ENCODE peak calls at places on chromosome 13, in nine cellular contexts. M, P, S, I, O, G, V, Y and T are unnamed samples.

GRCh38 chr13:106496072-106496997 is 39.1 kb downstream of the EFNB2 start:
- DNase-seq in V (no peak), G (no peak), O (no peak), Y (no peak), S (no peak), M (peak), P (no peak), I (no peak), T (no peak)

GRCh38 chr13:113665582-113666323 is 1.3 kb upstream of the GRK1 start:
- DNase-seq in P (no peak), G (no peak), V (no peak), S (no peak), M (no peak), Y (no peak), O (no peak), I (no peak), T (no peak)

GRCh38 chr13:110329798-110330461 is 22.8 kb downstream of the COL4A2 start:
- DNase-seq in I (no peak), V (no peak), M (no peak), O (no peak), P (no peak), S (no peak), G (no peak), Y (no peak), T (no peak)

GRCh38 chr13:28636677-28637317 is 22.1 kb upstream of the POMP start:
- DNase-seq in O (peak), I (peak), Y (peak), S (peak), G (peak), P (peak), V (peak), M (peak), T (peak)

GRCh38 chr13:73970413-73971055 is 163.7 kb downstream of the KLF12 start:
- DNase-seq in Y (no peak), I (no peak), P (no peak), V (no peak), G (no peak), O (no peak), S (no peak), M (no peak), T (no peak)

GRCh38 chr13:36076211-36076610 is 55.0 kb downstream of the DCLK1 start:
- DNase-seq in I (no peak), M (no peak), S (no peak), V (no peak), G (no peak), Y (no peak), P (no peak), O (no peak), T (no peak)

GRCh38 chr13:25783480-25784081 is 268.2 kb downstream of the SHISA2 start:
- DNase-seq in M (no peak), V (no peak), S (no peak), G (no peak), O (no peak), Y (no peak), I (no peak), P (no peak), T (no peak)

GRCh38 chr13:46871557-46871956 is 25.3 kb downstream of the HTR2A start:
- DNase-seq in S (no peak), Y (no peak), M (no peak), I (no peak), G (no peak), P (no peak), V (no peak), O (no peak), T (no peak)

GRCh38 chr13:40966298-40966697 is 52.8 kb downstream of the ELF1 start:
- DNase-seq in S (no peak), O (no peak), V (no peak), G (no peak), Y (no peak), I (no peak), P (no peak), M (no peak), T (peak)

GRCh38 chr13:64248371-64249065 is 2832.9 kb upstream of the PCDH20 start:
- DNase-seq in G (no peak), P (no peak), I (no peak), Y (no peak), O (no peak), S (no peak), M (no peak), V (no peak), T (no peak)

GRCh38 chr13:91141619-91142061 is 205.8 kb upstream of the MIR17HG start:
- DNase-seq in V (no peak), P (no peak), S (no peak), Y (no peak), G (no peak), I (no peak), O (no peak), M (no peak), T (no peak)

GRCh38 chr13:29593605-29594297 is 1.7 kb downstream of the SLC7A1 start:
- DNase-seq in S (no peak), Y (no peak), M (no peak), G (no peak), I (no peak), P (no peak), O (no peak), V (no peak), T (no peak)

GRCh38 chr13:101190337-101190736 is 226.0 kb downstream of the NALCN start:
- DNase-seq in I (no peak), Y (no peak), S (no peak), M (no peak), V (no peak), G (no peak), O (no peak), P (no peak), T (no peak)

GRCh38 chr13:80116107-80116506 is 224.8 kb downstream of the SPRY2 start:
- DNase-seq in P (no peak), G (no peak), Y (no peak), I (no peak), O (no peak), M (peak), S (no peak), V (no peak), T (no peak)

GRCh38 chr13:108005231-108005630 is 210.1 kb downstream of the LIG4 start:
- DNase-seq in I (no peak), S (no peak), G (peak), Y (no peak), O (no peak), P (no peak), V (no peak), M (no peak), T (no peak)

GRCh38 chr13:100361504-100361903 is 227.1 kb downstream of the GGACT start:
- DNase-seq in M (peak), V (no peak), S (no peak), O (no peak), G (no peak), Y (no peak), I (no peak), P (no peak), T (peak)

GRCh38 chr13:39417643-39418042 is 185.3 kb downstream of the LHFPL6 start:
- DNase-seq in G (no peak), P (no peak), O (no peak), Y (no peak), I (no peak), V (no peak), M (peak), S (peak), T (peak)

GRCh38 chr13:109968876-109969577 is 182.6 kb upstream of the IRS2 start:
- DNase-seq in P (no peak), I (no peak), M (no peak), V (no peak), S (no peak), O (no peak), Y (no peak), G (no peak), T (peak)

GRCh38 chr13:110340812-110341444 is 33.8 kb downstream of the COL4A2 start:
- DNase-seq in G (no peak), V (no peak), I (no peak), Y (no peak), S (no peak), M (peak), O (no peak), P (no peak), T (peak)

GRCh38 chr13:38753878-38754277 is 67.0 kb downstream of the FREM2 start:
- DNase-seq in G (no peak), V (no peak), Y (no peak), P (no peak), S (no peak), O (no peak), I (no peak), M (no peak), T (no peak)

GRCh38 chr13:43544011-43544410 is 242.8 kb downstream of the ENOX1 start:
- DNase-seq in Y (no peak), O (no peak), S (no peak), P (no peak), I (no peak), G (no peak), M (no peak), V (no peak), T (no peak)
- TF ChIP-seq MAX in Y (no peak), O (no peak), S (no peak), P (no peak), I (no peak), G (no peak), M (no peak), V (no peak), T (no peak)

DNA sequence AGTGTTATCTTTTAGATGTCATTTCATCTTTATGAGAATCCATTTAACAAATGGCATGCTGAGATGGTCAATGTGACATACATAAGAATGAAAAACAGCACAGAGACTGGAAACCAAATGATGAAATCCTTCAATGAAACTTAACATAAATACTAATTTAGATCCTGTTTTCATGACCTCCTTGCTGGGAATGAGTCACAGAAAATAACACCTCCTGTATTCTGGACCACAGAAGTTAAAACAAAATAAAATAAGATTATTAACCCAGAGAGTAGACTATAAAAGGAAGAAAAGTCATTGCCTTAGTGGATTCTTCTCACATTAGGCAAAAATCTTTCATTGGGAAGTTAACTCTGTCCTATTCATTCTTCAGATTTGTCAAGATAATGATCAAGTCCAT is 1.6 kb downstream of the DIAPH3 start:
- DNase-seq in S (no peak), P (no peak), M (peak), G (no peak), Y (no peak), V (no peak), I (no peak), O (no peak), T (no peak)
- H3K4me3 ChIP-seq in S (no peak), P (no peak), M (peak), G (peak), Y (peak), V (no peak), I (no peak), O (peak), T (peak)

GRCh38 chr13:23175920-23176319 is 4.9 kb upstream of the SGCG start:
- DNase-seq in O (no peak), V (no peak), Y (no peak), M (peak), S (no peak), I (no peak), G (no peak), P (peak), T (no peak)
- TF ChIP-seq CTCF in O (peak), V (no peak), Y (no peak), M (no peak), S (no peak), I (peak), G (no peak), P (no peak), T (no peak)

DNA sequence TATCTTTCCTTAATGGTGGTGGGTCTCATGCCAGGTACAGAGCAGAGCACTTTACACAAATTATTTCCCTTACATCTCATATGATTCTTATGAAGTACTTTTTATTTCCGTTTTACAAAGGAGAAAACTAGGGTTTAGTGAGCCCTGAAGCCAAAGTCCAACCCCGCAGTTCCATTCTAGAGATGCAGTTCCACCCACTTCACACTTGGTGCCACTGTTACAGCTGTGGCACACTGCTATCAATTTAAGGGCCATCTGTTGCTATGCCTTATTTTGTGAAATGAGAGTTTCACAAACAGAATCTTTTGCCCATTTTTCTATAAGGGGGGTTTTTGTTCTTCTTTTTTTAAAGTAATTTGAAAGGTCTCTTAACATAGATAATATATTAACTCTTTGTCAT is 12.9 kb downstream of the MIPEP start:
- DNase-seq in O (peak), S (no peak), M (no peak), G (no peak), V (no peak), I (no peak), Y (no peak), P (no peak), T (peak)
- TF ChIP-seq MAX in O (no peak), S (no peak), M (no peak), G (no peak), V (no peak), I (no peak), Y (no peak), P (no peak), T (no peak)

GRCh38 chr13:37446503-37446902 is 152.1 kb downstream of the POSTN start:
- DNase-seq in Y (no peak), S (no peak), V (no peak), G (no peak), I (no peak), M (no peak), O (no peak), P (no peak), T (no peak)

GRCh38 chr13:37448072-37448471 is 150.5 kb downstream of the POSTN start:
- DNase-seq in V (no peak), S (no peak), O (no peak), I (no peak), G (no peak), Y (no peak), M (no peak), P (no peak), T (no peak)

GRCh38 chr13:37442996-37443395 is 155.6 kb downstream of the POSTN start:
- DNase-seq in Y (no peak), G (no peak), I (no peak), S (no peak), V (no peak), O (no peak), P (no peak), M (no peak), T (no peak)

GRCh38 chr13:37443538-37443937 is 155.0 kb downstream of the POSTN start:
- DNase-seq in G (no peak), O (no peak), V (no peak), Y (no peak), M (no peak), P (no peak), I (no peak), S (no peak), T (no peak)
- H3K4me3 ChIP-seq in G (no peak), O (no peak), V (no peak), Y (no peak), M (no peak), P (no peak), I (no peak), S (no peak), T (no peak)